ENCODE peak calls at places on chromosomes 2 and 18, in eight cellular contexts. One of them, this sample, is unnamed.

GRCh38 chr2:17271401-17271800 is 246.8 kb downstream of the RAD51AP2 start:
- DNase-seq in fibroblast of villous mesenchyme: no peak
- DNase-seq in SK-N-SH: no peak
- DNase-seq in body of pancreas: no peak
- DNase-seq in esophagus squamous epithelium: no peak
- DNase-seq in endothelial cell of umbilical vein: no peak
- DNase-seq in mammary epithelial cell: no peak
- DNase-seq in A549: no peak
- DNase-seq in this sample: no peak

GRCh38 chr2:86223682-86224560 is 24.7 kb downstream of the MRPL35 start:
- DNase-seq in fibroblast of villous mesenchyme: peak
- DNase-seq in esophagus squamous epithelium: no peak
- DNase-seq in endothelial cell of umbilical vein: no peak
- DNase-seq in mammary epithelial cell: peak
- DNase-seq in body of pancreas: no peak
- DNase-seq in A549: no peak
- DNase-seq in SK-N-SH: no peak
- DNase-seq in this sample: peak

GRCh38 chr18:3111523-3112240 is 98.7 kb upstream of the LPIN2 start:
- DNase-seq in endothelial cell of umbilical vein: no peak
- DNase-seq in fibroblast of villous mesenchyme: no peak
- DNase-seq in body of pancreas: no peak
- DNase-seq in esophagus squamous epithelium: no peak
- DNase-seq in mammary epithelial cell: no peak
- DNase-seq in SK-N-SH: no peak
- DNase-seq in A549: no peak
- DNase-seq in this sample: no peak

GRCh38 chr2:11810237-11810977 is 64.0 kb downstream of the LPIN1 start:
- DNase-seq in SK-N-SH: no peak
- DNase-seq in body of pancreas: no peak
- DNase-seq in mammary epithelial cell: no peak
- DNase-seq in fibroblast of villous mesenchyme: no peak
- DNase-seq in esophagus squamous epithelium: no peak
- DNase-seq in A549: no peak
- DNase-seq in endothelial cell of umbilical vein: no peak
- DNase-seq in this sample: no peak

GRCh38 chr2:55136138-55136541 is 85.9 kb upstream of the RTN4 start:
- DNase-seq in A549: no peak
- DNase-seq in mammary epithelial cell: no peak
- DNase-seq in body of pancreas: no peak
- DNase-seq in SK-N-SH: no peak
- DNase-seq in esophagus squamous epithelium: no peak
- DNase-seq in endothelial cell of umbilical vein: no peak
- DNase-seq in fibroblast of villous mesenchyme: no peak
- DNase-seq in this sample: no peak

GRCh38 chr2:41872646-41873045 is 175.2 kb upstream of the PKDCC start:
- DNase-seq in esophagus squamous epithelium: no peak
- DNase-seq in fibroblast of villous mesenchyme: peak
- DNase-seq in mammary epithelial cell: no peak
- DNase-seq in endothelial cell of umbilical vein: no peak
- DNase-seq in body of pancreas: no peak
- DNase-seq in SK-N-SH: no peak
- DNase-seq in A549: no peak
- DNase-seq in this sample: no peak

GRCh38 chr18:61850756-61851155 is 42.1 kb downstream of the RNF152 start:
- DNase-seq in mammary epithelial cell: no peak
- DNase-seq in A549: no peak
- DNase-seq in body of pancreas: no peak
- DNase-seq in esophagus squamous epithelium: no peak
- DNase-seq in SK-N-SH: no peak
- DNase-seq in endothelial cell of umbilical vein: no peak
- DNase-seq in fibroblast of villous mesenchyme: no peak
- DNase-seq in this sample: no peak

GRCh38 chr2:56505885-56506284 is 322.1 kb downstream of the CCDC85A start:
- DNase-seq in fibroblast of villous mesenchyme: peak
- DNase-seq in mammary epithelial cell: no peak
- DNase-seq in esophagus squamous epithelium: no peak
- DNase-seq in body of pancreas: no peak
- DNase-seq in A549: no peak
- DNase-seq in SK-N-SH: no peak
- DNase-seq in endothelial cell of umbilical vein: no peak
- DNase-seq in this sample: no peak

GRCh38 chr18:77911973-77912372 is 662.3 kb downstream of the GALR1 start:
- DNase-seq in esophagus squamous epithelium: no peak
- DNase-seq in SK-N-SH: no peak
- DNase-seq in body of pancreas: no peak
- DNase-seq in mammary epithelial cell: no peak
- DNase-seq in A549: no peak
- DNase-seq in fibroblast of villous mesenchyme: no peak
- DNase-seq in endothelial cell of umbilical vein: no peak
- DNase-seq in this sample: no peak

GRCh38 chr2:73418343-73418742 is 32.7 kb downstream of the ALMS1 start:
- DNase-seq in endothelial cell of umbilical vein: no peak
- DNase-seq in mammary epithelial cell: peak
- DNase-seq in A549: no peak
- DNase-seq in esophagus squamous epithelium: no peak
- DNase-seq in SK-N-SH: no peak
- DNase-seq in body of pancreas: peak
- DNase-seq in fibroblast of villous mesenchyme: peak
- DNase-seq in this sample: no peak

GRCh38 chr2:240187989-240188590 is 47.6 kb upstream of the OTOS start:
- DNase-seq in endothelial cell of umbilical vein: no peak
- DNase-seq in A549: no peak
- DNase-seq in SK-N-SH: no peak
- DNase-seq in esophagus squamous epithelium: no peak
- DNase-seq in mammary epithelial cell: peak
- DNase-seq in fibroblast of villous mesenchyme: no peak
- DNase-seq in body of pancreas: no peak
- DNase-seq in this sample: no peak

GRCh38 chr2:20614201-20615045 is 36.5 kb downstream of the HS1BP3 start:
- DNase-seq in esophagus squamous epithelium: no peak
- DNase-seq in fibroblast of villous mesenchyme: peak
- DNase-seq in endothelial cell of umbilical vein: no peak
- DNase-seq in mammary epithelial cell: no peak
- DNase-seq in SK-N-SH: no peak
- DNase-seq in A549: no peak
- DNase-seq in body of pancreas: no peak
- DNase-seq in this sample: peak

GRCh38 chr2:56128235-56128634 is 55.6 kb upstream of the CCDC85A start:
- DNase-seq in fibroblast of villous mesenchyme: no peak
- DNase-seq in body of pancreas: no peak
- DNase-seq in esophagus squamous epithelium: no peak
- DNase-seq in A549: no peak
- DNase-seq in mammary epithelial cell: no peak
- DNase-seq in SK-N-SH: no peak
- DNase-seq in endothelial cell of umbilical vein: no peak
- DNase-seq in this sample: no peak

GRCh38 chr2:182717451-182718215 is 1.6 kb downstream of the DNAJC10 start:
- DNase-seq in fibroblast of villous mesenchyme: no peak
- DNase-seq in mammary epithelial cell: no peak
- DNase-seq in A549: no peak
- DNase-seq in esophagus squamous epithelium: no peak
- DNase-seq in SK-N-SH: no peak
- DNase-seq in body of pancreas: no peak
- DNase-seq in endothelial cell of umbilical vein: peak
- DNase-seq in this sample: no peak

GRCh38 chr2:241116606-241117560 is 14.8 kb upstream of the MTERF4 start:
- DNase-seq in SK-N-SH: no peak
- DNase-seq in body of pancreas: no peak
- DNase-seq in A549: no peak
- DNase-seq in fibroblast of villous mesenchyme: no peak
- DNase-seq in endothelial cell of umbilical vein: no peak
- DNase-seq in mammary epithelial cell: no peak
- DNase-seq in esophagus squamous epithelium: no peak
- DNase-seq in this sample: no peak

DNA sequence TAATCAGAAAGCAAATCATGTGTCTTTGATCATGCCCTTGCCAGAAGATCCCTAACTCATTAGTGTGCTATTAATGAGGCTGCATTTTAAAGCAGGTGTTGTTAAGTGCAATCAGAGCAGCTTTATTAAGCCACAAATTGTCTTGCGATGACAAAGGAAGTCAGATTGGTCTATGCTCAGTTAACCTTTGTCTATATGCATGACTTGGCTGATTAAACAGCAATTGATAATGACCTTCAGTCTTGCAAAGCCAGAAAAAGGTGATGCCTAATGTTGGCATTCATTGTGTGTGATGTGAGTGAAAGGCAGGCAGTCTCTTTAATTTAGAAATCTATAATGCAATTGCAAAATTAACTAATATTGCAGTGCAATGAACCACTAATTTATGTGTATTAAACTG is 166.8 kb downstream of the RND3 start:
- DNase-seq in esophagus squamous epithelium: no peak
- DNase-seq in mammary epithelial cell: no peak
- DNase-seq in SK-N-SH: no peak
- DNase-seq in endothelial cell of umbilical vein: no peak
- DNase-seq in A549: no peak
- DNase-seq in body of pancreas: no peak
- DNase-seq in fibroblast of villous mesenchyme: no peak
- DNase-seq in this sample: no peak
- H3K4me3 ChIP-seq in esophagus squamous epithelium: no peak
- H3K4me3 ChIP-seq in mammary epithelial cell: no peak
- H3K4me3 ChIP-seq in SK-N-SH: no peak
- H3K4me3 ChIP-seq in endothelial cell of umbilical vein: no peak
- H3K4me3 ChIP-seq in A549: no peak
- H3K4me3 ChIP-seq in body of pancreas: no peak
- H3K4me3 ChIP-seq in fibroblast of villous mesenchyme: no peak
- H3K4me3 ChIP-seq in this sample: no peak

DNA sequence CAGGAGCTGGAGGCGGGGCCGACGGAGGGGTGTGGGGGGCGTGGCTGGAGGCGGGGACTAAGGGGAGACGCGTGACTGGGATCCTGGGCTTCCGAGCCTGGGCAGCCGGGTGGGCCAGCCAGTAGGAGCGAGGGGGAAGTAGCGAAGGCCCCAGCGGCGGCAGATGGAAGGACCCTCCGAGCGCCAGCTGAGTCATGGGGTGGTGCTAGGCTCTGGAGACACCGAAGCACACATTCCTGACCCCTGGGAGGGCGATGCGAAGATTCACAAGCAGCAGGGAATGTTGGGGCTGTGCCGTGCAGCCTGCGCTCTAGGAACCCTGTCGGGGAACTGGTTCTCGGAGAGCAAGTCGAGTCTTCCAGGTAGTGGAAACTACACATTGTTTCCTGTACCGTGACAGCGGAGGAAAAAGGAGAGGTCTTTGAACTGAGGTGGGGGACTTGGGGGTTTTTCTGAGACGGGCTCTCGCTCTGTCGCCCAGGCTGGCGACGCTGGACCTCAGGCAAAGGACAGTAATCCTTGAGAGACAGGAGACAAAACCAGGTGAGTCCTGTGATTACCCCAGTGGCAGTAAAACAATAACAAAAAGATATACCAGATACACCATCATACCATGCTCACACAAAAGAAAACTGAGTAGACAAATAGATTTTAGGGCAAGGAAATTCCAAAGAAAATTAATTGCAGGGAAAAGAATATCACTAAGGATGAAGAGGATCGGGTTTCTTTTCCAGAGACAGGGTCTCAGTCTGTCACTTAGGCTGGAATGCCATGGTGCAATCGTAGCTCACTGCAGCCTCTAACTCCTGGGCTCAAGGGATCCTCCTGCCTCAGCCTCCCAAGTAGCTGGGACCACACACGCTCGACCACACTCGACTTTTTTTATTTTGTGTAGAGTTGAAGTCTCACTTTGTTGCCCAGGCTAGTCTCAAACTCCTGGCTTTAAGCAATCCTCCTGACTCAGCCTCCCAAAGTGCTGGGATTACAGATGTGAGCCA is 828 bp upstream of the AFG3L2 start:
- DNase-seq in SK-N-SH: no peak
- DNase-seq in fibroblast of villous mesenchyme: no peak
- DNase-seq in endothelial cell of umbilical vein: no peak
- DNase-seq in mammary epithelial cell: no peak
- DNase-seq in esophagus squamous epithelium: no peak
- DNase-seq in body of pancreas: no peak
- DNase-seq in A549: peak
- DNase-seq in this sample: no peak
- TF ChIP-seq CTCF in SK-N-SH: peak
- TF ChIP-seq CTCF in fibroblast of villous mesenchyme: peak
- TF ChIP-seq CTCF in endothelial cell of umbilical vein: peak
- TF ChIP-seq CTCF in mammary epithelial cell: peak
- TF ChIP-seq CTCF in esophagus squamous epithelium: peak
- TF ChIP-seq CTCF in body of pancreas: peak
- TF ChIP-seq CTCF in A549: no peak
- TF ChIP-seq CTCF in this sample: peak

GRCh38 chr2:119431155-119431975 is at the start of gene TMEM37:
- DNase-seq in SK-N-SH: peak
- DNase-seq in A549: peak
- DNase-seq in endothelial cell of umbilical vein: peak
- DNase-seq in fibroblast of villous mesenchyme: peak
- DNase-seq in body of pancreas: peak
- DNase-seq in esophagus squamous epithelium: no peak
- DNase-seq in mammary epithelial cell: peak
- DNase-seq in this sample: peak

GRCh38 chr2:119433636-119434327 is 2.1 kb downstream of the TMEM37 start:
- DNase-seq in A549: no peak
- DNase-seq in endothelial cell of umbilical vein: no peak
- DNase-seq in esophagus squamous epithelium: no peak
- DNase-seq in body of pancreas: no peak
- DNase-seq in fibroblast of villous mesenchyme: no peak
- DNase-seq in mammary epithelial cell: no peak
- DNase-seq in SK-N-SH: no peak
- DNase-seq in this sample: no peak

GRCh38 chr2:119431976-119432881 is 575 bp downstream of the TMEM37 start:
- DNase-seq in esophagus squamous epithelium: no peak
- DNase-seq in endothelial cell of umbilical vein: peak
- DNase-seq in SK-N-SH: no peak
- DNase-seq in fibroblast of villous mesenchyme: peak
- DNase-seq in body of pancreas: no peak
- DNase-seq in A549: no peak
- DNase-seq in mammary epithelial cell: no peak
- DNase-seq in this sample: no peak

GRCh38 chr2:119434664-119435063 is 3.0 kb downstream of the TMEM37 start:
- DNase-seq in esophagus squamous epithelium: no peak
- DNase-seq in SK-N-SH: no peak
- DNase-seq in body of pancreas: no peak
- DNase-seq in A549: no peak
- DNase-seq in fibroblast of villous mesenchyme: no peak
- DNase-seq in mammary epithelial cell: no peak
- DNase-seq in endothelial cell of umbilical vein: no peak
- DNase-seq in this sample: no peak

GRCh38 chr2:119432882-119433522 is 1.3 kb downstream of the TMEM37 start:
- DNase-seq in esophagus squamous epithelium: no peak
- DNase-seq in endothelial cell of umbilical vein: no peak
- DNase-seq in body of pancreas: no peak
- DNase-seq in mammary epithelial cell: no peak
- DNase-seq in A549: no peak
- DNase-seq in fibroblast of villous mesenchyme: no peak
- DNase-seq in SK-N-SH: no peak
- DNase-seq in this sample: no peak
- H3K4me3 ChIP-seq in esophagus squamous epithelium: peak
- H3K4me3 ChIP-seq in endothelial cell of umbilical vein: no peak
- H3K4me3 ChIP-seq in body of pancreas: no peak
- H3K4me3 ChIP-seq in mammary epithelial cell: no peak
- H3K4me3 ChIP-seq in A549: no peak
- H3K4me3 ChIP-seq in fibroblast of villous mesenchyme: peak
- H3K4me3 ChIP-seq in SK-N-SH: no peak
- H3K4me3 ChIP-seq in this sample: no peak

DNA sequence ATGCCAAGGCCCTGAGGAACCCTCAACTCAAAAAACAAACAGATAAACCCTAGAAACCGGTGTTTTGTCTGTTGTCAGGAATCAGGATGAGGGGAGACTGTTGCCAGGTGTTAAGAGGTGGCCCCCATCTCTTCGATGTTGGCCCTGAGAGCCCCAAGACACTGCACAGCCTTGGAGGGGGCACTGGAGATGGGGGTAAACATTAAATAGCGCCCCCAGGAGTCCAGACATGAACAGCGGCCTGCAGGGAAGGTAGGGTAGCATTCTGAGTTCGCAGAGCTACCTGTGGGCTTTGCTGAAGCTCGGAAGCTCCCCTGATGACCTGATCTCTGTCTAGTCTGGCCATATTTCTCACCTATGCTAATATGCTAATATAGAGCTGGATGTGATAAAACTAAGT is 97.6 kb upstream of the SMAD2 start:
- DNase-seq in endothelial cell of umbilical vein: no peak
- DNase-seq in A549: no peak
- DNase-seq in fibroblast of villous mesenchyme: no peak
- DNase-seq in SK-N-SH: no peak
- DNase-seq in esophagus squamous epithelium: no peak
- DNase-seq in body of pancreas: no peak
- DNase-seq in mammary epithelial cell: no peak
- DNase-seq in this sample: no peak
- TF ChIP-seq CTCF in endothelial cell of umbilical vein: no peak
- TF ChIP-seq CTCF in A549: no peak
- TF ChIP-seq CTCF in fibroblast of villous mesenchyme: no peak
- TF ChIP-seq CTCF in SK-N-SH: peak
- TF ChIP-seq CTCF in esophagus squamous epithelium: no peak
- TF ChIP-seq CTCF in body of pancreas: no peak
- TF ChIP-seq CTCF in mammary epithelial cell: peak
- TF ChIP-seq CTCF in this sample: no peak